ENCODE peak calls at places on chromosomes 7 and 10, in nine cellular contexts. Y is GM12865, A is HL-60, F is astrocyte of the cerebellum, P is AG09309, V is PC-3, U is type B pancreatic cell, W is esophagus squamous epithelium, C is IMR-90. D is an unnamed sample.

GRCh38 chr10:74813860-74814259 is 12.5 kb upstream of the KAT6B start:
- DNase-seq in Y (no peak), A (no peak), F (no peak), P (no peak), V (no peak), U (no peak), W (no peak), C (no peak), D (no peak)

GRCh38 chr10:76350583-76350982 is 919.2 kb downstream of the LRMDA start:
- DNase-seq in Y (no peak), A (no peak), F (no peak), P (peak; percentile 14), V (no peak), U (no peak), W (no peak), C (no peak), D (no peak)

GRCh38 chr7:100801833-100802568 is 25.3 kb downstream of the EPHB4 start:
- DNase-seq in Y (no peak), A (peak; percentile 74), F (peak; percentile 40), P (peak; percentile 67), V (peak; percentile 96), U (no peak), W (no peak), C (peak; percentile 87), D (no peak)

GRCh38 chr7:391961-392524 is 102.1 kb downstream of the FOXL3 start:
- DNase-seq in Y (no peak), A (no peak), F (no peak), P (no peak), V (no peak), U (no peak), W (no peak), C (no peak), D (no peak)

GRCh38 chr10:70932415-70933196 is 44.2 kb upstream of the PCBD1 start:
- DNase-seq in Y (no peak), A (no peak), F (no peak), P (no peak), V (no peak), U (no peak), W (no peak), C (no peak), D (no peak)

GRCh38 chr10:17257466-17258321 is 29.7 kb downstream of the VIM start:
- DNase-seq in Y (peak; percentile 72), A (no peak), F (peak; percentile 78), P (no peak), V (peak; percentile 63), U (no peak), W (no peak), C (peak; percentile 78), D (peak; percentile 15)

GRCh38 chr7:128770238-128770637 is 5.4 kb downstream of the OPN1SW start:
- DNase-seq in Y (no peak), A (no peak), F (no peak), P (peak; percentile 10), V (no peak), U (no peak), W (no peak), C (peak; percentile 53), D (no peak)

GRCh38 chr7:30321992-30322637 is 37.7 kb downstream of the ZNRF2 start:
- DNase-seq in Y (peak; percentile 87), A (peak; percentile 14), F (no peak), P (no peak), V (no peak), U (no peak), W (no peak), C (no peak), D (no peak)

GRCh38 chr7:22860784-22861482 is 38.3 kb upstream of the TOMM7 start:
- DNase-seq in Y (peak; percentile 54), A (no peak), F (no peak), P (no peak), V (peak; percentile 36), U (no peak), W (no peak), C (no peak), D (no peak)

GRCh38 chr7:140924019-140924820 is 509 bp downstream of the BRAF start:
- DNase-seq in Y (peak; percentile 88), A (no peak), F (peak; percentile 29), P (peak; percentile 14), V (peak; percentile 35), U (peak; percentile 84), W (peak; percentile 51), C (peak; percentile 68), D (no peak)

GRCh38 chr7:64887756-64888508 is 15.1 kb upstream of the ZNF273 start:
- DNase-seq in Y (no peak), A (no peak), F (no peak), P (no peak), V (no peak), U (peak; percentile 59), W (no peak), C (no peak), D (peak; percentile 30)

GRCh38 chr10:110032801-110033723 is 25.3 kb downstream of the ADD3 start:
- DNase-seq in Y (no peak), A (no peak), F (no peak), P (no peak), V (no peak), U (no peak), W (no peak), C (no peak), D (no peak)

GRCh38 chr10:88415533-88416130 is 167.5 kb downstream of the RNLS start:
- DNase-seq in Y (peak; percentile 20), A (no peak), F (no peak), P (no peak), V (no peak), U (no peak), W (no peak), C (no peak), D (no peak)

GRCh38 chr7:104848386-104848990 is 165.5 kb upstream of the KMT2E start:
- DNase-seq in Y (peak; percentile 54), A (peak; percentile 11), F (peak; percentile 15), P (no peak), V (peak; percentile 78), U (peak; percentile 76), W (no peak), C (peak; percentile 34), D (peak; percentile 37)
- TF ChIP-seq CTCF in Y (peak; percentile 80), A (peak; percentile 82), F (peak; percentile 90), P (peak; percentile 85), V (peak; percentile 92), U (peak; percentile 89), W (peak; percentile 63), C (peak; percentile 68), D (peak; percentile 96)

GRCh38 chr7:85019778-85020177 is 167.1 kb downstream of the SEMA3D start:
- DNase-seq in Y (no peak), A (no peak), F (no peak), P (no peak), V (no peak), U (no peak), W (no peak), C (no peak), D (no peak)

GRCh38 chr7:85010306-85010705 is 176.6 kb downstream of the SEMA3D start:
- DNase-seq in Y (no peak), A (no peak), F (no peak), P (no peak), V (no peak), U (no peak), W (no peak), C (no peak), D (no peak)

GRCh38 chr7:85018498-85018897 is 168.4 kb downstream of the SEMA3D start:
- DNase-seq in Y (no peak), A (no peak), F (no peak), P (no peak), V (peak; percentile 19), U (no peak), W (no peak), C (peak; percentile 9), D (no peak)

GRCh38 chr7:85019176-85019575 is 167.7 kb downstream of the SEMA3D start:
- DNase-seq in Y (no peak), A (no peak), F (no peak), P (no peak), V (no peak), U (no peak), W (no peak), C (no peak), D (no peak)

GRCh38 chr7:85014936-85015335 is 171.9 kb downstream of the SEMA3D start:
- DNase-seq in Y (no peak), A (no peak), F (no peak), P (no peak), V (no peak), U (no peak), W (no peak), C (no peak), D (no peak)
- TF ChIP-seq CTCF in Y (no peak), A (no peak), F (peak; percentile 12), P (no peak), V (no peak), U (peak; percentile 48), W (no peak), C (no peak), D (peak; percentile 9)

DNA sequence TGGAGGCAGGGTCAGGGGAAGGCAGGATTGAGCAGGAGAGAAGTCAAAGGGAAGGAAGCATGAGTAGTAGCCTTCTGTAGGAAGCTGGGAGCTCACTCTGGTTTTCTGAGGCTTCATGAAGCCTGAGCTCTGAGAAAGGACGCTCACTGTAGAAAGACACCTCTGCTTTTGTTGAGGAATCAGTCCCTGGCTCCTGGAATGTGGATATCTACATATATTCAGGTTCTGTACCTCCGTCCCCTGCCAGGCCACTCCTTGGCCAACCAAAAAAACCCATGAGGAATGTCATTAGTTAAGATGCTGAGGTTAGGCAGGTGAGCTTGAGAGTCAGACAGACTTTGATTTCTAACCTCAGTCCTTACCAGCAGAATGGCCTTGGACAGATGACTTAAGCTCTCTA is 283.5 kb upstream of the HABP2 start:
- DNase-seq in Y (no peak), A (no peak), F (no peak), P (no peak), V (no peak), U (no peak), W (no peak), C (no peak), D (no peak)
- TF ChIP-seq CTCF in Y (no peak), A (no peak), F (no peak), P (no peak), V (no peak), U (no peak), W (no peak), C (no peak), D (no peak)

DNA sequence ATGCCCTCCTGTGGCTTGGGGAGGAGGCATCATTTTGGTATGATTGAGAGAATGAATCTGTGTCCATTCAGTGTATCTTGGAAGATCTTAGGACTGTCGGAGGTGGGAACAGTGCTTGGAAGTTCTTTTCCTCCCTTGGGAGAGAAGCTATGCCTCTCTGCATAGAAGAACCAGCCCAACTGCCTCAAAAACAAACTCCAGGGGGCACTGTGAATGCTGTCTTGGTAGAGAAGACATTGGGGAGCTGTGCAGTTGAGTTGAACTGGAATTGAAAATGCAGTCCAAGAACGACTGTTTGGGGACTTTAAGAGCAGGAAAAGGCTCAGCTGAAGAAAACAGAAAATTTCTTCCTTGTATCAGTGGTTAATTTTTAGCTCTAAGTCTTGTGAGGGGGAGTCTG is 4.9 kb upstream of the GJD4 start:
- DNase-seq in Y (no peak), A (no peak), F (no peak), P (no peak), V (peak; percentile 66), U (no peak), W (no peak), C (no peak), D (no peak)
- TF ChIP-seq CTCF in Y (no peak), A (no peak), F (no peak), P (peak; percentile 37), V (peak; percentile 79), U (no peak), W (no peak), C (peak; percentile 8), D (peak; percentile 6)

D was measured in D721Med.